ENCODE peak calls at places on chromosome 3, in five cellular contexts. One of them, this sample, is unnamed.

GRCh38 chr3:182331356-182331755 is 461.9 kb upstream of the ATP11B start:
- DNase-seq in A549: no peak
- DNase-seq in cardiac fibroblast: no peak
- DNase-seq in astrocyte of the spinal cord: no peak
- DNase-seq in cardiac muscle cell: no peak
- DNase-seq in this sample: no peak

GRCh38 chr3:98563661-98564281 is 29.6 kb downstream of the CPOX start:
- DNase-seq in cardiac muscle cell: peak
- DNase-seq in A549: no peak
- DNase-seq in cardiac fibroblast: peak
- DNase-seq in astrocyte of the spinal cord: peak
- DNase-seq in this sample: peak

GRCh38 chr3:69212411-69213160 is 90.2 kb upstream of the LMOD3 start:
- DNase-seq in A549: peak
- DNase-seq in cardiac fibroblast: peak
- DNase-seq in astrocyte of the spinal cord: peak
- DNase-seq in cardiac muscle cell: peak
- DNase-seq in this sample: peak

GRCh38 chr3:185824051-185824466 is 783 bp downstream of the IGF2BP2 start:
- DNase-seq in cardiac muscle cell: peak
- DNase-seq in cardiac fibroblast: peak
- DNase-seq in astrocyte of the spinal cord: no peak
- DNase-seq in A549: no peak
- DNase-seq in this sample: no peak

GRCh38 chr3:120163816-120164215 is 69.6 kb upstream of the GSK3B start:
- DNase-seq in cardiac muscle cell: no peak
- DNase-seq in astrocyte of the spinal cord: no peak
- DNase-seq in A549: no peak
- DNase-seq in cardiac fibroblast: no peak
- DNase-seq in this sample: no peak

GRCh38 chr3:13281657-13282527 is 138.2 kb downstream of the NUP210 start:
- DNase-seq in cardiac muscle cell: peak
- DNase-seq in cardiac fibroblast: no peak
- DNase-seq in astrocyte of the spinal cord: no peak
- DNase-seq in A549: peak
- DNase-seq in this sample: no peak

GRCh38 chr3:169822983-169823382 is 10.3 kb upstream of the LRRC34 start:
- DNase-seq in cardiac fibroblast: no peak
- DNase-seq in A549: no peak
- DNase-seq in astrocyte of the spinal cord: no peak
- DNase-seq in cardiac muscle cell: no peak
- DNase-seq in this sample: no peak

GRCh38 chr3:141390747-141391146 is 22.4 kb downstream of the ZBTB38 start:
- DNase-seq in cardiac fibroblast: no peak
- DNase-seq in A549: no peak
- DNase-seq in cardiac muscle cell: no peak
- DNase-seq in astrocyte of the spinal cord: no peak
- DNase-seq in this sample: no peak

GRCh38 chr3:141940204-141940776 is 63.8 kb downstream of the ATP1B3 start:
- DNase-seq in cardiac fibroblast: peak
- DNase-seq in cardiac muscle cell: peak
- DNase-seq in A549: peak
- DNase-seq in astrocyte of the spinal cord: peak
- DNase-seq in this sample: no peak

GRCh38 chr3:176906046-176906905 is 291.0 kb downstream of the TBL1XR1 start:
- DNase-seq in astrocyte of the spinal cord: peak
- DNase-seq in A549: no peak
- DNase-seq in cardiac fibroblast: peak
- DNase-seq in cardiac muscle cell: peak
- DNase-seq in this sample: no peak

GRCh38 chr3:49351521-49352011 is 6.6 kb downstream of the GPX1 start:
- DNase-seq in astrocyte of the spinal cord: peak
- DNase-seq in cardiac muscle cell: peak
- DNase-seq in A549: no peak
- DNase-seq in cardiac fibroblast: peak
- DNase-seq in this sample: peak

GRCh38 chr3:189071452-189071851 is 100.3 kb upstream of the TPRG1 start:
- DNase-seq in cardiac muscle cell: no peak
- DNase-seq in A549: no peak
- DNase-seq in astrocyte of the spinal cord: no peak
- DNase-seq in cardiac fibroblast: no peak
- DNase-seq in this sample: peak

GRCh38 chr3:146404451-146404850 is 64.9 kb downstream of the PLSCR2 start:
- DNase-seq in A549: no peak
- DNase-seq in astrocyte of the spinal cord: no peak
- DNase-seq in cardiac muscle cell: no peak
- DNase-seq in cardiac fibroblast: peak
- DNase-seq in this sample: no peak

GRCh38 chr3:24504765-24505164 is 10.1 kb upstream of the THRB start:
- DNase-seq in cardiac fibroblast: no peak
- DNase-seq in A549: no peak
- DNase-seq in cardiac muscle cell: no peak
- DNase-seq in astrocyte of the spinal cord: no peak
- DNase-seq in this sample: no peak

GRCh38 chr3:195260286-195260905 is 10.6 kb downstream of the XXYLT1 start:
- DNase-seq in A549: no peak
- DNase-seq in astrocyte of the spinal cord: no peak
- DNase-seq in cardiac fibroblast: peak
- DNase-seq in cardiac muscle cell: no peak
- DNase-seq in this sample: peak

DNA sequence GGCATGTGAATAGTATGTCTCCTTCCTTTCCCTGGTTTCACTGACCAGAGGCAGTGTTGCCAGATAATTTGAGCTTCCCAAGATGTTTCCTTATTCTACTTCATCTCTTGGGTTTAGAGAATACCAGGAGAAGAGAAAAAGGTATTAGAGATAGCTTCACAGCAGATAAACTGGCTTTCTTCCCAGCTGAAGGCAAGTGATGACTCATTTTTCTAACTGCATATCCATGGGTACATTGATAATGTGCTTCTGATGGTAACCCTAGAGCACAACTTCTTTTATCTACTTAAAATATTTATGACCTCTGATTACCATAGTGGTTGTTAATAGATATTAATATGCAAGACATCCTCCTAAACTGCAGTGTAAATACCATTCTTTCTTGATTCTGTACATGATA is 34.6 kb upstream of the CMTM8 start:
- DNase-seq in astrocyte of the spinal cord: peak
- DNase-seq in A549: no peak
- DNase-seq in cardiac muscle cell: peak
- DNase-seq in cardiac fibroblast: peak
- DNase-seq in this sample: no peak
- H3K4me3 ChIP-seq in astrocyte of the spinal cord: no peak
- H3K4me3 ChIP-seq in A549: no peak
- H3K4me3 ChIP-seq in cardiac muscle cell: no peak
- H3K4me3 ChIP-seq in cardiac fibroblast: no peak
- H3K4me3 ChIP-seq in this sample: no peak

DNA sequence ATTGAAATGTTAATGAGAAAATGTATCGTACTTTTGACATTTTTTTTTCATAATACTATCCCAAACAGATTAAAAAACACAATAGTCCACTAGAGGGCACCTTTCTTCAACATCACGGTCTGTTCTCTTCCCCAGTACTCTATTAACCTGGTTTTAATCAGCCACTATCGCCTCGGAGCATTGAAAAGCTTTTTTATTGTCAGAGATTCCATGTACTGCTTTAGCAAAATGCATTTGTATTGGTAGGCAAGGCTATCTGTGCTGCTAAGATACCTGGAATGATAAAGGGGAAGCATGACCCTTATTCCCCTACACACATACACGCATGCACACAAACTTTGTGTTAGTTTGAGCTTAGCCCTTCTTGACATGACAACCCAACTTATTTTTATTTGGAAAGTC is 160.1 kb upstream of the IL12A start:
- DNase-seq in cardiac fibroblast: peak
- DNase-seq in astrocyte of the spinal cord: peak
- DNase-seq in cardiac muscle cell: peak
- DNase-seq in A549: peak
- DNase-seq in this sample: peak
- TF ChIP-seq CTCF in cardiac fibroblast: peak
- TF ChIP-seq CTCF in astrocyte of the spinal cord: peak
- TF ChIP-seq CTCF in cardiac muscle cell: peak
- TF ChIP-seq CTCF in A549: peak
- TF ChIP-seq CTCF in this sample: peak

GRCh38 chr3:193556841-193557240 is 2.1 kb upstream of the ATP13A4 start:
- DNase-seq in A549: no peak
- DNase-seq in astrocyte of the spinal cord: no peak
- DNase-seq in cardiac muscle cell: no peak
- DNase-seq in cardiac fibroblast: no peak
- DNase-seq in this sample: no peak

GRCh38 chr3:193552911-193553310 is 1.8 kb downstream of the ATP13A4 start:
- DNase-seq in A549: no peak
- DNase-seq in cardiac muscle cell: no peak
- DNase-seq in astrocyte of the spinal cord: no peak
- DNase-seq in cardiac fibroblast: no peak
- DNase-seq in this sample: no peak

GRCh38 chr3:193559100-193559499 is 4.4 kb upstream of the ATP13A4 start:
- DNase-seq in cardiac fibroblast: no peak
- DNase-seq in cardiac muscle cell: no peak
- DNase-seq in astrocyte of the spinal cord: no peak
- DNase-seq in A549: no peak
- DNase-seq in this sample: no peak

GRCh38 chr3:193553606-193554005 is 1.1 kb downstream of the ATP13A4 start:
- DNase-seq in astrocyte of the spinal cord: no peak
- DNase-seq in A549: no peak
- DNase-seq in cardiac fibroblast: no peak
- DNase-seq in cardiac muscle cell: no peak
- DNase-seq in this sample: no peak

DNA sequence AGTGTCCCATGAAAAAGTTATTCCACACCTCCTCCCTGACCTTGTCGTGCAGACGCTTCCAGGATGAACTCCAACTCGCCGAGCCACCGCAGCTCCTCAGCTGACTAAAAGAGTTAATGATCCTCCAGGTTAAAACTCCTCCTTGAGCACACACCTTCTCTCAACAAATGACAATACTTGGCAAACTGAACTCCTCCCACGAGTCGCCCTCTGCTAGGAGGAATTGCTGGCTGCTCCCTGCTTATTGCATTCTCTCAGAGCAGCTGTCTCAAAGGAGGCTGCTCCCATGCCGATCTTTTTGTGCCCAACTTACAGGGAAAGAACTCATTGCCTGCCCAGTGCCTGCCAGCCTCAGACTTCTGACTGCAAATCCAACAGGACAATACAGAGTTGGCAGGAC is at the start of gene ATP13A4:
- DNase-seq in cardiac fibroblast: no peak
- DNase-seq in A549: peak
- DNase-seq in astrocyte of the spinal cord: no peak
- DNase-seq in cardiac muscle cell: no peak
- DNase-seq in this sample: no peak
- H3K4me3 ChIP-seq in cardiac fibroblast: no peak
- H3K4me3 ChIP-seq in A549: no peak
- H3K4me3 ChIP-seq in astrocyte of the spinal cord: no peak
- H3K4me3 ChIP-seq in cardiac muscle cell: no peak
- H3K4me3 ChIP-seq in this sample: no peak

DNA sequence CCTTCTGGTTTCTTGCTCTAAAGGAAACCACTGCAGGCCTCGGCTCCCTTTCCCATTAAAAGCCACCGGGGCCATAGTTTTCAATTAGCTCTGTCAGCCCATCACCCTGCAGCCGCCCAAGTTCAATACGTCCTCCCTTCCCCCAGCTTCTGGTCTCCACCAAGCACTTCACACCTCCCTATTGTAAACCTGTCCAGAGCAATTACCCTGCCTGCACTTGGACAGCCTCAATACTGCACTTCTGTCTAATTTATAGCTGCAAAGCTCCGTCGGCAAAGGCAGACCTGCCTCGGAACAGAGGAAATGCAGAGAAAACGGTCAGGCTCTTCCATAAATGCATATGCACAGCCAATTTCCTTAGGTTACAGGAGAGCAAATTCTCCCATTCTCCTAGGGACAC is 21.9 kb downstream of the LRIG1 start:
- DNase-seq in cardiac muscle cell: no peak
- DNase-seq in cardiac fibroblast: no peak
- DNase-seq in astrocyte of the spinal cord: no peak
- DNase-seq in A549: no peak
- DNase-seq in this sample: no peak
- TF ChIP-seq CTCF in cardiac muscle cell: no peak
- TF ChIP-seq CTCF in cardiac fibroblast: no peak
- TF ChIP-seq CTCF in astrocyte of the spinal cord: no peak
- TF ChIP-seq CTCF in A549: no peak
- TF ChIP-seq CTCF in this sample: no peak

DNA sequence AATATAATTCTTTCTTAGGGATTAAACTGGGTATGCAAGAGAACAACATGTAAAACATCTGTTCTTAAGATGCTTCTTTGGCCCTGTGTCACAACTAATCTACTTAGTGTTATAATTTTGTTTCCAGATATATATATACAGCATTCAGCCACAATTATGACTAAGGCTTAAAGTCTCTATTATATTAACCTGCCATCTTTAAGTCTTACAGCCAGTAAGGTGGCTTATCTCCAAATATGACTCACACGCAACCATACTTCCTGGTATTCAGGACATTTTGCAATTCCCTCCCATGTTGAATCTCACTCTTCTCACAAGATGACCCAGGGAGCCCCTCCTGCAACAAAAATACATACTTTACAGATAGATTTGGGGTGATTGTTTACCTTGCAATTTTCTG is 6.6 kb upstream of the KBTBD8 start:
- DNase-seq in astrocyte of the spinal cord: peak
- DNase-seq in cardiac fibroblast: peak
- DNase-seq in cardiac muscle cell: peak
- DNase-seq in A549: no peak
- DNase-seq in this sample: no peak
- H3K4me3 ChIP-seq in astrocyte of the spinal cord: no peak
- H3K4me3 ChIP-seq in cardiac fibroblast: no peak
- H3K4me3 ChIP-seq in cardiac muscle cell: no peak
- H3K4me3 ChIP-seq in A549: no peak
- H3K4me3 ChIP-seq in this sample: no peak

GRCh38 chr3:171640520-171641412 is 169.5 kb downstream of the PLD1 start:
- DNase-seq in cardiac fibroblast: peak
- DNase-seq in astrocyte of the spinal cord: peak
- DNase-seq in cardiac muscle cell: peak
- DNase-seq in A549: no peak
- DNase-seq in this sample: no peak
- TF ChIP-seq CTCF in cardiac fibroblast: peak
- TF ChIP-seq CTCF in astrocyte of the spinal cord: peak
- TF ChIP-seq CTCF in cardiac muscle cell: peak
- TF ChIP-seq CTCF in A549: no peak
- TF ChIP-seq CTCF in this sample: no peak

This sample was measured in GM12865.